ENCODE peak calls at places on chromosomes 1 and 21, in eight cellular contexts. C is AG04450, J is left ventricle myocardium inferior, U is ovary, K is body of pancreas, Y is transverse colon, T is heart left ventricle, I is aorta. W is an unnamed sample.

GRCh38 chr1:24536391-24536840 is 19.5 kb upstream of the NCMAP start:
- DNase-seq in T (no peak), J (no peak), K (no peak), U (no peak), I (no peak), C (no peak), Y (peak), W (peak)

GRCh38 chr1:224497714-224498573 is 63.3 kb upstream of the WDR26 start:
- DNase-seq in U (no peak), K (peak), I (peak), J (no peak), Y (no peak), T (no peak), C (no peak), W (peak)

GRCh38 chr21:29318354-29318753 is 19.6 kb downstream of the BACH1 start:
- DNase-seq in J (no peak), Y (no peak), I (no peak), U (no peak), K (peak), C (no peak), T (no peak), W (peak)

GRCh38 chr1:62384276-62385005 is 52.4 kb upstream of the USP1 start:
- DNase-seq in K (peak), Y (no peak), T (no peak), I (no peak), J (no peak), U (no peak), C (peak), W (peak)

GRCh38 chr1:204107892-204108291 is 35.0 kb downstream of the SOX13 start:
- DNase-seq in T (no peak), U (no peak), Y (no peak), C (no peak), I (peak), J (no peak), K (no peak), W (no peak)

GRCh38 chr1:211326528-211327340 is at the start of gene TRAF5:
- DNase-seq in U (peak), C (no peak), K (peak), Y (peak), J (peak), T (peak), I (peak), W (peak)

GRCh38 chr1:53188099-53188498 is 8.5 kb upstream of the CPT2 start:
- DNase-seq in U (no peak), C (no peak), Y (no peak), I (no peak), K (no peak), J (no peak), T (no peak), W (no peak)

GRCh38 chr1:16921391-16922185 is at the start of gene CROCC:
- DNase-seq in K (peak), U (peak), I (peak), T (peak), J (peak), C (no peak), Y (no peak), W (peak)

GRCh38 chr1:163168053-163168452 is 34.7 kb downstream of the RGS5 start:
- DNase-seq in U (no peak), I (no peak), T (no peak), J (no peak), C (peak), K (no peak), Y (no peak), W (peak)

GRCh38 chr1:31510304-31510703 is 66.0 kb upstream of the TINAGL1 start:
- DNase-seq in U (no peak), J (no peak), K (no peak), Y (no peak), T (no peak), C (no peak), I (no peak), W (no peak)

GRCh38 chr1:197465528-197466205 is 197.6 kb downstream of the CRB1 start:
- DNase-seq in U (no peak), C (no peak), Y (no peak), K (no peak), I (no peak), J (no peak), T (no peak), W (no peak)

GRCh38 chr1:100868364-100868995 is 26.2 kb downstream of the EXTL2 start:
- DNase-seq in J (no peak), C (no peak), I (no peak), K (no peak), U (no peak), Y (no peak), T (no peak), W (peak)
- H3K27ac ChIP-seq in J (no peak), C (no peak), I (no peak), K (no peak), U (no peak), Y (no peak), T (no peak), W (no peak)

GRCh38 chr1:56084242-56084641 is 495.1 kb downstream of the PLPP3 start:
- DNase-seq in Y (no peak), K (no peak), U (no peak), C (no peak), T (no peak), I (no peak), J (no peak), W (no peak)
- H3K4me3 ChIP-seq in Y (no peak), K (no peak), U (no peak), C (no peak), T (no peak), I (no peak), J (no peak), W (no peak)

GRCh38 chr1:242585616-242586354 is 61.3 kb upstream of the PLD5 start:
- DNase-seq in T (no peak), U (no peak), I (no peak), Y (no peak), K (no peak), C (no peak), J (no peak), W (no peak)

GRCh38 chr1:242586355-242586670 is 61.8 kb upstream of the PLD5 start:
- DNase-seq in U (no peak), T (no peak), I (no peak), Y (no peak), J (no peak), C (no peak), K (no peak), W (no peak)
- H3K27ac ChIP-seq in U (no peak), T (no peak), I (no peak), Y (no peak), J (no peak), C (no peak), K (no peak), W (no peak)

GRCh38 chr1:190477687-190478192 is at the start of gene BRINP3:
- DNase-seq in J (no peak), C (no peak), T (no peak), Y (no peak), I (no peak), U (no peak), K (no peak), W (no peak)
- H3K4me3 ChIP-seq in J (peak), C (peak), T (peak), Y (peak), I (no peak), U (peak), K (peak), W (peak)

GRCh38 chr1:1250828-1251284 is 4.3 kb upstream of the C1QTNF12 start:
- DNase-seq in J (no peak), U (no peak), Y (no peak), I (no peak), T (peak), K (no peak), C (no peak), W (no peak)
- H3K27ac ChIP-seq in J (no peak), U (no peak), Y (no peak), I (no peak), T (no peak), K (no peak), C (no peak), W (no peak)